ENCODE peak calls at places on chromosomes 5 and 9, in ten cellular contexts. W is A549, J is stomach, C is uterus, L is heart left ventricle, O is HepG2, K is adrenal gland, T is breast epithelium, U is ovary, V is sigmoid colon. Q is an unnamed sample.
A peak's percentile ranks its signal among the peaks of the same experiment; 100 is the strongest.

GRCh38 chr9:124116683-124117363 is 105.3 kb downstream of the LHX2 start:
- DNase-seq in L (no peak), K (no peak), J (no peak), V (no peak), W (no peak), U (no peak), C (no peak), O (no peak), T (no peak), Q (no peak)

GRCh38 chr9:134163374-134164196 is 779 bp downstream of the RNU6ATAC start:
- DNase-seq in V (peak; percentile 88), J (peak; percentile 59), U (peak; percentile 80), C (peak; percentile 65), O (no peak), L (peak; percentile 76), W (no peak), K (peak; percentile 85), T (no peak), Q (peak; percentile 67)

GRCh38 chr5:142387022-142387682 is 62.3 kb upstream of the SPRY4 start:
- DNase-seq in C (no peak), W (no peak), L (no peak), K (no peak), U (no peak), O (peak; percentile 56), V (no peak), J (no peak), T (no peak), Q (no peak)

GRCh38 chr9:38019731-38020130 is 49.3 kb downstream of the SHB start:
- DNase-seq in L (no peak), T (no peak), W (no peak), O (no peak), U (no peak), J (no peak), V (no peak), K (no peak), C (no peak), Q (no peak)

GRCh38 chr5:74056789-74057164 is 430.8 kb downstream of the ARHGEF28 start:
- DNase-seq in V (no peak), U (no peak), C (no peak), L (no peak), T (no peak), K (no peak), W (peak; percentile 29), J (peak; percentile 60), O (peak; percentile 9), Q (peak; percentile 60)

GRCh38 chr5:115033861-115034260 is 135.8 kb downstream of the TRIM36 start:
- DNase-seq in C (no peak), L (no peak), O (peak; percentile 6), T (no peak), V (no peak), W (no peak), J (no peak), U (no peak), K (no peak), Q (no peak)

GRCh38 chr5:669842-670395 is 23.2 kb downstream of the TPPP start:
- DNase-seq in O (no peak), K (no peak), T (no peak), C (no peak), V (no peak), L (peak; percentile 27), W (no peak), J (no peak), U (peak; percentile 40), Q (no peak)

GRCh38 chr9:37332581-37332980 is 89.9 kb upstream of the GRHPR start:
- DNase-seq in O (no peak), U (no peak), W (no peak), L (no peak), J (no peak), K (no peak), V (no peak), C (no peak), T (no peak), Q (no peak)

GRCh38 chr5:9094582-9094981 is 451.3 kb downstream of the SEMA5A start:
- DNase-seq in C (no peak), W (no peak), V (no peak), K (no peak), T (no peak), O (no peak), J (no peak), U (no peak), L (no peak), Q (no peak)

GRCh38 chr5:160479926-160480325 is 58.3 kb downstream of the PTTG1 start:
- DNase-seq in W (no peak), J (no peak), T (no peak), K (no peak), L (no peak), V (no peak), O (no peak), U (no peak), C (no peak), Q (no peak)

GRCh38 chr5:118628672-118629354 is 359.5 kb downstream of the DTWD2 start:
- DNase-seq in T (no peak), C (no peak), W (no peak), J (no peak), K (peak; percentile 58), U (no peak), V (no peak), O (no peak), L (no peak), Q (no peak)

GRCh38 chr5:142767925-142768324 is 2.3 kb upstream of the ARHGAP26 start:
- DNase-seq in W (no peak), T (no peak), J (no peak), U (no peak), V (no peak), O (no peak), C (no peak), K (no peak), L (no peak), Q (no peak)

GRCh38 chr5:94031631-94032030 is 290.2 kb upstream of the POU5F2 start:
- DNase-seq in J (no peak), W (no peak), U (no peak), L (no peak), T (no peak), K (no peak), V (no peak), C (no peak), O (no peak), Q (peak; percentile 50)

DNA sequence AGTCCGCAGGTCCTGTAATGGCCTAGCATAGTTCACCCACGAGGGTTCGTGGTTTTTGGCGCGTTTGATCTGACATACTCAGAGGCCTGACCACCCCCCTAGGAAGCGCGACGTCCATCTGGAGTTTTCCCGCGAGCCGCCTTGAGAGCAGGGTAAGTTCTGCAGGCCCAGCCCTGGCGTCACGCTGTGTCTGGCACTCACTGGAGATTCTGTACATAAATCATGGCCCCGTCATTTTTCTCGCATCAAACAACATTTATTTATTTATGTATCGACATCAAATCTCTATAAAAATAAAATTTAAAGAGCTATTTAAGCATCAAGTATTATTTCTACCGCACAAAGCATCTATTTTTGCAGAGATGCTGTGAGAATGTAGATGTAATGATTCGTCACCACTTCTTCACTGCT is 446 bp upstream of the TRIM41 start:
- DNase-seq in C (no peak), T (no peak), V (no peak), W (no peak), U (no peak), O (no peak), L (no peak), K (no peak), J (no peak), Q (no peak)
- H3K4me1 ChIP-seq in C (no peaks in the 10 kb centered on the region), T (no peaks in the 10 kb centered on the region), V (peaks cover 4% of the 10 kb centered on the region), W (peaks cover 16% of the 10 kb centered on the region), U (peaks cover 6% of the 10 kb centered on the region), O (peaks cover 44% of the 10 kb centered on the region), L (peaks cover 20% of the 10 kb centered on the region), K (peaks cover 20% of the 10 kb centered on the region), J (peaks cover 13% of the 10 kb centered on the region), Q (peaks cover 19% of the 10 kb centered on the region)

DNA sequence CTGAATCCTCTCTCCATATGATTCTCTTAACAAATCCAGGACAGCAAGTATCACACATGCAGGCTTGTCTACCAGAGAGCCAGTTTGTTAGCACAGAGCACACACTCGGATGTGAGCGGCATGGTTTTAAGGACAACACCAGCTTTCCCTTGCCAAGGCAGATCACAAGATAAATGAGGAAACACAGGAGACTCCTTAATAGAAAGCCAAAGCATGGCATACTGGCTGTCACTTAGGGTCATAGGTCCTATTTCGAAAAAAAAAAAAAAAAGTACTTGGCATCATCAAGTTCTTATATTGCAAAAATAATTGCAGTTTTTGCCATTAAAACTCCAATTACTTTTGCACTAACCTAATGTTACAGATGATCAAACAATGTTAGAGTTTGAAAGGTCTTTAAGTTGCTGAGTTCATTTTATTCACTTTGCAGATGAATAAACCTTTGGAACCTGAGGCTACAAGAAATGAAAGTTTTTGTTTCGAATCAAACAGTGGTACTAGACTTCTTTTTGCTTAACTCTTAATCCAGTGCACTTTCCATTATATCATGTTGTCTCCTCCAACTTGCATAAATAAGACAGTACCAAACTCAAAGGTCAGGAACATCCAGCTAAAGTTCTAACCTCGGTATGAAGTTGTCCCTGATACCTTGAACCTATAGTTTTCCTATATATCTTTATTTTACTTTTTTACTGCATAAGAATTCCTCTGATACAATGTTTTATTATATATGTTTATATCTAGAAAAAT is 138.5 kb downstream of the MPDZ start:
- DNase-seq in L (no peak), W (no peak), J (no peak), T (no peak), C (no peak), O (no peak), K (no peak), U (no peak), V (no peak), Q (no peak)
- H3K27ac ChIP-seq in L (no peak overlapping the region), W (peak overlapping the region; percentile 37), J (no peak overlapping the region), T (no peak overlapping the region), C (no peak overlapping the region), O (no peak overlapping the region), K (no peak overlapping the region), U (no peak overlapping the region), V (no peak overlapping the region), Q (no peak overlapping the region)

DNA sequence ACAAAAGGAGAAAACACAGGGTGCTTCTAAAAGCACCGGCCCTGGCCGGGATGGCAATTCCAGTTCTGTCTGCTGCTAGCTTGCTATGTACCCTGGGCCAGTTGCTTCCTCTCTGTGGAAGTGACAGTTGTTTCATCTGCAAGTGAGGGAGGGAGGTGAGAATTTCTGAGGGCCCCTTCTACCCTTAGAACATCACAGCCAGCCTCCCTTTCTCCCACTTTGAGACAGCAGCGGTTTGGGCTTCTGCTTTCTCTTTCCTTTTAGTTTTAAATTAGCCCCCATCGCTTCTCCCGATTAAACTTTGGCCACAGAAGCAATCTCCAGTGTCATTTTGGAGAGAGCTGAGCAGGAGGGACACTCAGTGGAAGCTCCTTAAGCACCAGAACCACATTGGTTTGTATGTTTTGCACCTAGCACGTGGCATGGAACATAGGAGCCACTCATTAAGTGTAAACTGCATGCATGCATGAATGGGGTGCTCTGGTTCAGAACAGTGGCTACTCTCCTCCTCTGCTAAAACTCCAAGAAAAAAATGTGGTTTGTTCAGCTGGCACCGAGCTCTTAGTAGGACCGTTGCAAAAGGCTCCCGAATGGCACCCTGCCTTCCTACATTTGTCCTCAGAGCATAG is 17.5 kb upstream of the TNIP1 start:
- DNase-seq in K (no peak), L (no peak), O (no peak), T (no peak), J (no peak), V (no peak), U (no peak), C (no peak), W (no peak), Q (peak; percentile 69)
- TF ChIP-seq POLR2A in K (no peak), L (no peak), O (no peak), T (no peak), J (no peak), V (no peak), U (no peak), C (no peak), W (no peak), Q (peak; percentile 31)

DNA sequence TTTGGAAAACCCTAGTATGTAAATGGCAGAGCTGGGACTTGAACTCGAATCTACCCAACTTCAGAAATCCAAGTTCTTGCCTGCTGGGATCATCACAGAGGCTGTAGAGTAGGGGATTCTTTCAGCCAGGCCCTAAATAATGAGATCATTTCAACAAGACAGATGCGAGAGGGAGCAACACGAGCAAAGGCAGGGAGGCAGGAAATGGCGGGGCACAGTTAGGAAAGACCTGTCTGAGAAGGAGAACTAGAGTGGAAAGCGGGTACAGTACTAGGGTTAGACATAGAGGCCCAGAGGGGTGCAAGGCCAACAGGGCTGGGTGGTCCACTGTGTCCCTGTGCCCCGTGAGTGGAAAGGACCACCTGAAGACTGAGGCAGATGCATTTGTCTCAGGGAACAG is 46.1 kb downstream of the MVB12B start:
- DNase-seq in L (no peak), W (no peak), C (no peak), J (no peak), U (no peak), T (no peak), O (no peak), K (no peak), V (no peak), Q (no peak)
- H3K4me1 ChIP-seq in L (peaks cover 28% of the 10 kb centered on the region), W (peaks cover 25% of the 10 kb centered on the region), C (no peaks in the 10 kb centered on the region), J (no peaks in the 10 kb centered on the region), U (peaks cover 5% of the 10 kb centered on the region), T (no peaks in the 10 kb centered on the region), O (peaks cover 76% of the 10 kb centered on the region), K (peaks cover 6% of the 10 kb centered on the region), V (no peaks in the 10 kb centered on the region), Q (peaks cover 32% of the 10 kb centered on the region)